ENCODE peak calls at places on chromosomes 4 and X, in four cellular contexts. One of them, this sample, is unnamed.

GRCh38 chr4:99405433-99406115 is 29.6 kb downstream of the ADH7 start:
- DNase-seq in mammary epithelial cell: peak
- DNase-seq in colonic mucosa: peak
- DNase-seq in vagina: no peak
- DNase-seq in this sample: peak

GRCh38 chr4:143186634-143187033 is 1.9 kb downstream of the USP38 start:
- DNase-seq in mammary epithelial cell: peak
- DNase-seq in colonic mucosa: peak
- DNase-seq in vagina: no peak
- DNase-seq in this sample: no peak

GRCh38 chr4:1194028-1194900 is 21.9 kb upstream of the SPON2 start:
- DNase-seq in mammary epithelial cell: no peak
- DNase-seq in colonic mucosa: peak
- DNase-seq in vagina: peak
- DNase-seq in this sample: no peak

GRCh38 chr4:146520894-146521542 is 722 bp downstream of the SLC10A7 start:
- DNase-seq in mammary epithelial cell: peak
- DNase-seq in colonic mucosa: peak
- DNase-seq in vagina: no peak
- DNase-seq in this sample: no peak

GRCh38 chr4:150173420-150173819 is 95.2 kb downstream of the DCLK2 start:
- DNase-seq in mammary epithelial cell: no peak
- DNase-seq in colonic mucosa: no peak
- DNase-seq in vagina: no peak
- DNase-seq in this sample: no peak

GRCh38 chr4:110487873-110488272 is 11.9 kb downstream of the ENPEP start:
- DNase-seq in mammary epithelial cell: no peak
- DNase-seq in colonic mucosa: no peak
- DNase-seq in vagina: no peak
- DNase-seq in this sample: no peak

GRCh38 chr4:45147866-45148265 is 421.5 kb upstream of the GNPDA2 start:
- DNase-seq in mammary epithelial cell: peak
- DNase-seq in colonic mucosa: no peak
- DNase-seq in vagina: no peak
- DNase-seq in this sample: no peak

GRCh38 chr4:131644619-131645018 is 1504.5 kb upstream of the PCDH10 start:
- DNase-seq in mammary epithelial cell: peak
- DNase-seq in colonic mucosa: no peak
- DNase-seq in vagina: no peak
- DNase-seq in this sample: peak

GRCh38 chr4:76095568-76095967 is 21.1 kb downstream of the ART3 start:
- DNase-seq in mammary epithelial cell: peak
- DNase-seq in colonic mucosa: no peak
- DNase-seq in vagina: no peak
- DNase-seq in this sample: no peak

GRCh38 chr4:128320656-128321055 is 33.0 kb upstream of the PGRMC2 start:
- DNase-seq in mammary epithelial cell: no peak
- DNase-seq in colonic mucosa: no peak
- DNase-seq in vagina: no peak
- DNase-seq in this sample: no peak

GRCh38 chr4:149521611-149522010 is 294.0 kb downstream of the IQCM start:
- DNase-seq in mammary epithelial cell: no peak
- DNase-seq in colonic mucosa: peak
- DNase-seq in vagina: no peak
- DNase-seq in this sample: no peak

GRCh38 chr4:126778348-126778747 is 854.4 kb upstream of the INTU start:
- DNase-seq in mammary epithelial cell: peak
- DNase-seq in colonic mucosa: no peak
- DNase-seq in vagina: no peak
- DNase-seq in this sample: no peak

GRCh38 chrX:53288173-53288572 is 6.8 kb upstream of the IQSEC2 start:
- DNase-seq in mammary epithelial cell: no peak
- DNase-seq in colonic mucosa: no peak
- DNase-seq in vagina: no peak
- DNase-seq in this sample: no peak

GRCh38 chr4:138576684-138577083 is 334.5 kb upstream of the SLC7A11 start:
- DNase-seq in mammary epithelial cell: peak
- DNase-seq in colonic mucosa: no peak
- DNase-seq in vagina: no peak
- DNase-seq in this sample: no peak

DNA sequence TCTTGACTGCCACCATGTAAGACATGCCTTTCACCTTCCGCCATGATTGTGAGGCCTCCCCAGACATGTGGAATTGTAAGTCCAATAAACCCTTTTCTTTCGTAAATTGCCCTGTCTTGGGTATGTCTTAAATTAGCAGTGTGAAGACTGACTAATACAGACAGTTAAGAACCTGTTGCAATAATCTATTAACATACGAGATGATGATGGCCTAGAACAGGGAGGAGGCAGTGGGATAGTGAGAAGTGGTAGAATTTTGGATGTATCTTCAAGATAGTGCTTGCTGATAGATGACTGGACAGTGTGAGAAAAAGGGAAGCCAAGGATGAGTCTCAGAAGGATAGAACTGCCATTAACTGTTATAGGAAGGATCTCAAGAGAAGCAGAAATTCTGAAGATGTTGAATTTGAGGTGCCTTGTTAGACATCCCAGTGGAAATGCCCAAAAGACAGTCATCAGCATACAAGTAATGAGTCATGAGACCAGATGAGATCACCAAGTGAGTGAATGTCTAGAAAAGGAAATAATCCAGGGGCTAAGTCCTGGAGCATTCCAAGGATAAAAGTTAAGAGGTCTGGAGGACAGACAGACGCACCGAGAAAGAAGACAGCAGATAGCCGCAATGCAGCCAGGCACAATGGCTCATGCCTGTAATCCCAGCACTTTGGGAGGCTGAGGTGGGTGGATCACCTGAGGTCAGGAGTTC is 38.8 kb upstream of the UGDH start:
- DNase-seq in mammary epithelial cell: peak
- DNase-seq in colonic mucosa: no peak
- DNase-seq in vagina: no peak
- DNase-seq in this sample: no peak
- H3K27ac ChIP-seq in mammary epithelial cell: peak
- H3K27ac ChIP-seq in colonic mucosa: no peak
- H3K27ac ChIP-seq in vagina: no peak
- H3K27ac ChIP-seq in this sample: no peak

GRCh38 chr4:5712517-5712916 is 1.5 kb downstream of the EVC start:
- DNase-seq in mammary epithelial cell: peak
- DNase-seq in colonic mucosa: no peak
- DNase-seq in vagina: no peak
- DNase-seq in this sample: no peak

GRCh38 chr4:5712931-5713330 is 1.9 kb downstream of the EVC start:
- DNase-seq in mammary epithelial cell: no peak
- DNase-seq in colonic mucosa: no peak
- DNase-seq in vagina: no peak
- DNase-seq in this sample: peak

GRCh38 chr4:5710065-5710961 is 688 bp upstream of the EVC start:
- DNase-seq in mammary epithelial cell: peak
- DNase-seq in colonic mucosa: no peak
- DNase-seq in vagina: no peak
- DNase-seq in this sample: peak

GRCh38 chr4:5711479-5712184 is 631 bp downstream of the EVC start:
- DNase-seq in mammary epithelial cell: peak
- DNase-seq in colonic mucosa: no peak
- DNase-seq in vagina: no peak
- DNase-seq in this sample: peak

DNA sequence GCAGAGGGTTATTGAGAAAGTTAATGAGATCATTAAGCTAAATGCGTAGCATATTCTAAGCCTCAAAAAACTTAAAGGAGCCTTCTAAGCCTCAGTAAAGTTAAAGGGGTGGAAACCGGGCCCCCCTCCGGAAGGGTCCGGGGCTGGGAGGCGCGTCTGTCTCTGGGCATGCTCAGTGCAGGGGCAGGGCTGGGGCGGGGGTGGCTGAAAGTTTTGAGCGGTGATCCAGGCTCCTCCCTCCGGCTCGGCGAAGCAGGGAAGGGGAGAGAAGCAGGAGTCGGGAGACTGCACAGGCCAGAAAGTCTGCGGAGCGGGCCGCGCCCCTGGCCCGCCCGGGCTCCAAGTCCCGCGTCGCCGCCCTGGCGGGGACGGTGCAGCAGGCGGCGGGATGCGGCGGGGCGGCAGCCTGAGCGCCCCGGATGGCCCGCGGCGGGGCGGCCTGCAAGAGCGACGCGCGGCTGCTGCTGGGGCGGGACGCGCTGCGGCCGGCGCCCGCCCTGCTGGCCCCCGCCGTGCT is at the start of gene EVC:
- DNase-seq in mammary epithelial cell: peak
- DNase-seq in colonic mucosa: peak
- DNase-seq in vagina: no peak
- DNase-seq in this sample: peak
- H3K27ac ChIP-seq in mammary epithelial cell: peak
- H3K27ac ChIP-seq in colonic mucosa: no peak
- H3K27ac ChIP-seq in vagina: peak
- H3K27ac ChIP-seq in this sample: peak

DNA sequence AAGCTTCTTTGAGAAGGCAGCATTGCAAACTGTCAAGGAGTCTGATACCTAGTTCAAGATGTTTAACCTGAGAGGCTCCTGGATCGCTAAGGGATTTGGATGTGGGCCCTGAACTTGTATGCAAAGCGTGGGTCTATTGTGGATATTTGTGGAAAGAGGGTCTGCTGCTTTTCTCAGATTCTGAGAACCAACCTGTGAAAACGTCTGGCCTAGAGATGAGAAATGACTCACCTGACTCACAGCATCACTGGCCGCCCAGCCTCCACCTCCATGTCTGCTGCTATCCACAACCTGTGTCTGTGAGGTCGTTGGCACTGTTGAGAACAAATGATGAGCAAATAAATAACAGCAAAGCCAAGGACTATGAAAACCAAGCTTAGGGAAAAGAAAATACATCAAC is 33.3 kb upstream of the PROM1 start:
- DNase-seq in mammary epithelial cell: no peak
- DNase-seq in colonic mucosa: peak
- DNase-seq in vagina: peak
- DNase-seq in this sample: no peak
- H3K27ac ChIP-seq in mammary epithelial cell: no peak
- H3K27ac ChIP-seq in colonic mucosa: no peak
- H3K27ac ChIP-seq in vagina: no peak
- H3K27ac ChIP-seq in this sample: no peak

GRCh38 chr4:141636077-141636770 is at the start of gene IL15:
- DNase-seq in mammary epithelial cell: peak
- DNase-seq in colonic mucosa: peak
- DNase-seq in vagina: no peak
- DNase-seq in this sample: peak

GRCh38 chr4:141640692-141641091 is 4.3 kb downstream of the IL15 start:
- DNase-seq in mammary epithelial cell: no peak
- DNase-seq in colonic mucosa: no peak
- DNase-seq in vagina: no peak
- DNase-seq in this sample: no peak

GRCh38 chr4:141637565-141637964 is 1.2 kb downstream of the IL15 start:
- DNase-seq in mammary epithelial cell: no peak
- DNase-seq in colonic mucosa: no peak
- DNase-seq in vagina: no peak
- DNase-seq in this sample: no peak

GRCh38 chr4:141635726-141636076 is 682 bp upstream of the IL15 start:
- DNase-seq in mammary epithelial cell: no peak
- DNase-seq in colonic mucosa: no peak
- DNase-seq in vagina: no peak
- DNase-seq in this sample: no peak

DNA sequence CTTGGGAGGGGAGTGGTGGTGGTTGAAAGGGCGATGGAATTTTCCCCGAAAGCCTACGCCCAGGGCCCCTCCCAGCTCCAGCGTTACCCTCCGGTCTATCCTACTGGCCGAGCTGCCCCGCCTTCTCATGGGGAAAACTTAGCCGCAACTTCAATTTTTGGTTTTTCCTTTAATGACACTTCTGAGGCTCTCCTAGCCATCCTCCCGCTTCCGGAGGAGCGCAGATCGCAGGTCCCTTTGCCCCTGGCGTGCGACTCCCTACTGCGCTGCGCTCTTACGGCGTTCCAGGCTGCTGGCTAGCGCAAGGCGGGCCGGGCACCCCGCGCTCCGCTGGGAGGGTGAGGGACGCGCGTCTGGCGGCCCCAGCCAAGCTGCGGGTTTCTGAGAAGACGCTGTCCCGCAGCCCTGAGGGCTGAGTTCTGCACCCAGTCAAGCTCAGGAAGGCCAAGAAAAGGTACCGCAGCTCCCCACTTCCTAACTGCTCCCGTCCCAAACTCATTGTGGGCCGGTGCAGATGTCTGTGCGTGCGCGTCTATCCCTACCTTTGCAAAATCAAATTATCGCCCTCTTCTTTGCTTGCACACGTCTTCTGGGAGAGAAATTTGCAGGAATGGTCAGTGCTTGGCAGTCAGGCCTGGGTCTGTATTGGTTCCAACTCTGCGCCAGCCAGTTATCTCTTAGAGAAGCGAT is 533 bp downstream of the IL15 start:
- DNase-seq in mammary epithelial cell: peak
- DNase-seq in colonic mucosa: peak
- DNase-seq in vagina: no peak
- DNase-seq in this sample: peak
- H3K27ac ChIP-seq in mammary epithelial cell: peak
- H3K27ac ChIP-seq in colonic mucosa: peak
- H3K27ac ChIP-seq in vagina: peak
- H3K27ac ChIP-seq in this sample: no peak

DNA sequence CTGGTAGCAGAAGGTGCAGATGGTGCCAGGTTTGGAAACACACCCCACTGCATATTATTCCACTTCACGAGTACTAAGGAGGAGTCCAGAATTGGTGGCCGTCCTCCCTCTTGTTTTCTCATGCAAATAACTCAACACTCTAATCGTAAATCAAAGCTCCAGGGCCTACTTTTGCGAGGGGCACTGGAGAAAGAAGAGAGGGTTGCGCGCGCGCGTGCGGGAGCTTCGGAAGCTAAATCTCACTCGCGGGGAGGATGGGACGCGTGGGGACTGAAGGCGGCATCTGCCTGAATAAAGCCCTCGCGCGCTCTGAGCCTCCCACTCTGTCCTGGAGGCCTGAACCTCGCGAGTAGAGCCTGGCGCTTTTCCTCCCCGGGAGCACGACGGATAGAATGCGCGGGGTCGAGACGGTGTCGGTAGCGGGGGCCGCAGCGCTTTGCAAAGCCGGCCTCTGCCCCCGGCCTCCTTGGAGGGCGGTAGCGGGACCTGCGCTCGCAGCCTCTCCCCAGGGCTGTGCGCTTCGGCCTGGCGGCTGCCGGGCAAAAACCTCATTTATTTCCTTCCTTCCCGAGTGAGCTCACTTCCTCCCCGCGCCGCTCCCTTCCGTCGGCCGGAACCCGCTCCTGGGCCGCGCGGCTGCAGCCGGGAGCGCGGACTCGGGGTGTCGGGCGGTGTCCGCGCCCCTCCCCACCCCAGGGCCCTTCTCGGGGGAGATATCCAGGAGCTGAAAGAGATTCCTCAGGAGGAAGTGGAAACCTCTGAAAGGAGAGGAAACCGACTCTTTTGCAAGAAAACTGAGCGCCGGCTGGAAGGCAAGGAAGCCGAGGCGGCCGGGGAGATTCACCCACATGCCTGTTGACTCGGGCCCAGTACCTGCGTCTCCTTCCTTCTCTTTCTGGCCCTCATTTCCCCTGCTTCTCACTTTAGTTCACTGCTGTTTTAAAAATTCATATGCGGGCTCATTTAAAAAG is 20.7 kb downstream of the HAND2 start:
- DNase-seq in mammary epithelial cell: no peak
- DNase-seq in colonic mucosa: peak
- DNase-seq in vagina: no peak
- DNase-seq in this sample: no peak
- H3K27ac ChIP-seq in mammary epithelial cell: no peak
- H3K27ac ChIP-seq in colonic mucosa: no peak
- H3K27ac ChIP-seq in vagina: peak
- H3K27ac ChIP-seq in this sample: no peak